ENCODE peak calls at places on chromosomes 2 and 18, in eight cellular contexts. S is tibial artery, F is right lobe of liver, A is pancreas, L is heart right ventricle, K is Calu3, H is neural crest cell, V is choroid plexus epithelial cell. R is an unnamed sample.
A peak's percentile ranks its signal among the peaks of the same experiment; 100 is the strongest.

GRCh38 chr2:106270471-106270891 is 76.4 kb upstream of the UXS1 start:
- DNase-seq in S (no peak), F (peak; percentile 70), A (no peak), L (no peak), K (no peak), H (no peak), V (no peak), R (no peak)

GRCh38 chr2:154439156-154439555 is 259.3 kb upstream of the KCNJ3 start:
- DNase-seq in S (no peak), F (no peak), A (no peak), L (no peak), K (no peak), H (no peak), V (no peak), R (no peak)

GRCh38 chr2:83342860-83343329 is 1116.2 kb downstream of the SUCLG1 start:
- DNase-seq in S (no peak), F (no peak), A (no peak), L (no peak), K (no peak), H (no peak), V (no peak), R (no peak)

GRCh38 chr18:21912339-21913239 is 172.0 kb downstream of the MIB1 start:
- DNase-seq in S (no peak), F (no peak), A (no peak), L (no peak), K (peak; percentile 14), H (no peak), V (no peak), R (no peak)

GRCh38 chr2:142874293-142874814 is 3.1 kb upstream of the KYNU start:
- DNase-seq in S (peak; percentile 72), F (no peak), A (no peak), L (no peak), K (peak; percentile 81), H (no peak), V (peak; percentile 95), R (peak; percentile 77)

GRCh38 chr2:160406591-160407392 is 86.8 kb downstream of the RBMS1 start:
- DNase-seq in S (peak; percentile 75), F (peak; percentile 69), A (no peak), L (peak; percentile 65), K (peak; percentile 48), H (no peak), V (peak; percentile 86), R (peak; percentile 80)

GRCh38 chr2:189402932-189403331 is 38.3 kb upstream of the WDR75 start:
- DNase-seq in S (no peak), F (no peak), A (no peak), L (no peak), K (no peak), H (no peak), V (peak; percentile 82), R (peak; percentile 91)

GRCh38 chr2:65326276-65326675 is 98.6 kb downstream of the ACTR2 start:
- DNase-seq in S (no peak), F (no peak), A (no peak), L (no peak), K (no peak), H (no peak), V (no peak), R (no peak)

GRCh38 chr2:146388757-146389156 is 1456.1 kb upstream of the ACVR2A start:
- DNase-seq in S (no peak), F (no peak), A (no peak), L (no peak), K (no peak), H (no peak), V (peak; percentile 43), R (no peak)

GRCh38 chr2:3611136-3611535 is 16.2 kb downstream of the COLEC11 start:
- DNase-seq in S (no peak), F (no peak), A (no peak), L (no peak), K (no peak), H (no peak), V (peak; percentile 46), R (no peak)

GRCh38 chr2:219175928-219176817 is 552 bp downstream of the CNPPD1 start:
- DNase-seq in S (peak; percentile 79), F (peak; percentile 69), A (no peak), L (peak; percentile 48), K (peak; percentile 60), H (no peak), V (peak; percentile 50), R (peak; percentile 19)

GRCh38 chr2:106282816-106283215 is 88.7 kb upstream of the UXS1 start:
- DNase-seq in S (no peak), F (no peak), A (no peak), L (no peak), K (no peak), H (no peak), V (no peak), R (no peak)

GRCh38 chr2:212994976-212995375 is 156.4 kb downstream of the IKZF2 start:
- DNase-seq in S (no peak), F (no peak), A (no peak), L (no peak), K (no peak), H (no peak), V (peak; percentile 34), R (no peak)

GRCh38 chr2:75309596-75310290 is 110.4 kb upstream of the TACR1 start:
- DNase-seq in S (no peak), F (no peak), A (no peak), L (no peak), K (no peak), H (no peak), V (no peak), R (no peak)

GRCh38 chr18:9177047-9177446 is 40.5 kb downstream of the ANKRD12 start:
- DNase-seq in S (no peak), F (no peak), A (no peak), L (no peak), K (no peak), H (no peak), V (no peak), R (no peak)

GRCh38 chr18:29712785-29713184 is 1329.8 kb downstream of the DSC3 start:
- DNase-seq in S (no peak), F (no peak), A (no peak), L (no peak), K (no peak), H (no peak), V (no peak), R (no peak)

GRCh38 chr18:49911414-49911813 is 98.1 kb upstream of the ACAA2 start:
- DNase-seq in S (no peak), F (no peak), A (no peak), L (no peak), K (no peak), H (no peak), V (peak; percentile 9), R (no peak)

GRCh38 chr2:54012538-54013141 is 41.8 kb upstream of the PSME4 start:
- DNase-seq in S (no peak), F (no peak), A (no peak), L (no peak), K (no peak), H (no peak), V (no peak), R (no peak)

GRCh38 chr2:18208956-18209355 is 330.5 kb downstream of the KCNS3 start:
- DNase-seq in S (no peak), F (no peak), A (no peak), L (no peak), K (no peak), H (no peak), V (no peak), R (no peak)

GRCh38 chr2:40274284-40274683 is 177.6 kb downstream of the SLC8A1 start:
- DNase-seq in S (no peak), F (no peak), A (no peak), L (no peak), K (no peak), H (no peak), V (no peak), R (no peak)

GRCh38 chr2:47654790-47655562 is 128.0 kb upstream of the MSH6 start:
- DNase-seq in S (no peak), F (no peak), A (no peak), L (no peak), K (no peak), H (no peak), V (no peak), R (no peak)

DNA sequence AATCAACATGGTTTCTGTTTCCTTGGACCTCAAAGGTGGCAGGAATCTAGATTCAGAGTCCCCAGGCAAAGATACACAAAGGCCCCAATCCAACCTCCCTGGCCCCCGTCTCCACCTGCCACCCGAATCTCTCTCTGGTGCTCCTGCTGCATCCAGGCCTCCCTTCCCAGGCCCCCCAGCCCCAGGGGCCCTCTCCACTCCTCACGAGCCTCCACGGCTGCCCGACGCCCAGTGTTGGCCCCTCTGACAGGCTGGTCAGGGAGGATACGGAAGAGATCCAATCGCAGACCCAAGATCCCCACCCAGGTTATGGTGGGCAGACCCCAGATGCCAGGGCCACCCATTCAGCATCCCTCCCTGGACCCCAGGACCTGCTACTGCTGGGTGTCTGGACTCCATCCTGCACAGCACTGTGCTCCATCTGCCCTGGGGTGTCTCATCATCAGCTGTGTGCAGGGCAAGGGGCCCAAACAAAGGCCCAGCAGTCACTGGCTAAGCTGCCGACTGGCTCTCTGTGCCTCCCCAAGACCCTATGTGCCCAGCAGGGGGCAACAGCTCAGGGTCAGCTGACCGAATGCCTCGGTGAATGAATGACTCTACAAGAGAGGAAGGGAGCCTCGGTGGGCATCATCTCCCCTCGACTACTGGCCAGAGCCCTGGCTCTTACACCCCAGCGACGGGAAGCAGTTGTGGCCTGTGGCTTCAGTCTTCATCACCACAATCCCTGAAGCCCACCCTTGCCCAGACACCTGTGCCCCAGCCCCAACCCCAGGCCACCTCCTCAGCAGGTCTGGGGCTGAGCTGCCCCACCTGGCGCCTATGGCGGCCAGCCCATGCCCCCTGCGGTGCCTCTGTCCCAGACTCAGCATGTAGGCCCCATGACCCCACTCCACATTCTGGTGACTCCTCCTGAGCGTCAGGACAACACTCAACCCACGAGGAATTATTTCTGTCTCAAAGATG is 2.0 kb upstream of the GPR17 start:
- DNase-seq in S (no peak), F (no peak), A (peak; percentile 46), L (no peak), K (no peak), H (no peak), V (no peak), R (no peak)
- TF ChIP-seq CTCF in S (no peak), F (peak; percentile 7), A (no peak), L (peak; percentile 16), K (no peak), H (no peak), V (no peak), R (peak; percentile 9)

GRCh38 chr2:187934236-187934635 is 357.4 kb upstream of the GULP1 start:
- DNase-seq in S (no peak), F (no peak), A (no peak), L (no peak), K (no peak), H (no peak), V (no peak), R (no peak)
- TF ChIP-seq CTCF in S (no peak), F (no peak), A (no peak), L (no peak), K (no peak), H (no peak), V (no peak), R (no peak)

GRCh38 chr2:236642584-236643291 is 73.1 kb downstream of the ACKR3 start:
- DNase-seq in S (peak; percentile 99), F (no peak), A (no peak), L (peak; percentile 88), K (no peak), H (no peak), V (peak; percentile 98), R (peak; percentile 98)
- TF ChIP-seq CTCF in S (peak; percentile 4), F (no peak), A (no peak), L (no peak), K (no peak), H (no peak), V (peak; percentile 6), R (no peak)

DNA sequence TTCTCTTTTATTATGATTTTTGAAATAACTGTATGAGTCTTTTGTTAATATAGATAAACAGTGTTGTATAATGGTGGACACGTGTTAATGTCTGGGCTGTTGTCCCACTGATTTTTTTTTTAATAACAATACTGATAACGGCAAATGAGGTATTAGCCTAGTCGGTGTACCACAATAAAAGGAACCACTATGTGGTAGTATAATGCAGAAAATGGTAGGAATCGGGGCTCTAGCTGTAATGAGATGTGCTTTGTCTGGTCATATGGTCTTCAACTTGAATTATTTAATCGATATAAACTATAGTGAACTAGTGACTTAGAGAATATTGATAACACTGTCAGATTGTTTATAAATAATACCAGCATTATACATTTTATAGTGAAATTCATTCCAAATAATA is 517.9 kb upstream of the SPHKAP start:
- DNase-seq in S (no peak), F (no peak), A (no peak), L (no peak), K (no peak), H (no peak), V (peak; percentile 85), R (peak; percentile 35)
- TF ChIP-seq CTCF in S (no peak), F (peak; percentile 21), A (no peak), L (peak; percentile 59), K (no peak), H (no peak), V (peak; percentile 49), R (no peak)

R was measured in brain microvascular endothelial cell.